ENCODE peak calls at places on chromosomes 13 and 19, in nine cellular contexts. One of them, this sample, is unnamed.

GRCh38 chr19:3720533-3720917 is 12.3 kb downstream of the TJP3 start:
- DNase-seq in neural crest cell: no peak
- DNase-seq in hypothalamus: no peak
- DNase-seq in activated CD4-positive, alpha-beta T cell treated with anti-CD3 and anti-CD28 coated beads, Interleukin-2, amount 10 ng/mL, durations not matched to agents 7 days and 5 days: no peak
- DNase-seq in psoas muscle: no peak
- DNase-seq in stomach: peak
- DNase-seq in nephron progenitor cell: peak
- DNase-seq in Calu3: peak
- DNase-seq in SK-N-DZ: no peak
- DNase-seq in this sample: no peak

GRCh38 chr19:3805859-3806258 is 19.7 kb upstream of the MATK start:
- DNase-seq in neural crest cell: no peak
- DNase-seq in hypothalamus: no peak
- DNase-seq in activated CD4-positive, alpha-beta T cell treated with anti-CD3 and anti-CD28 coated beads, Interleukin-2, amount 10 ng/mL, durations not matched to agents 7 days and 5 days: no peak
- DNase-seq in psoas muscle: no peak
- DNase-seq in stomach: no peak
- DNase-seq in nephron progenitor cell: no peak
- DNase-seq in Calu3: no peak
- DNase-seq in SK-N-DZ: no peak
- DNase-seq in this sample: no peak

GRCh38 chr13:49784886-49785570 is 7.5 kb downstream of the KPNA3 start:
- DNase-seq in neural crest cell: no peak
- DNase-seq in hypothalamus: no peak
- DNase-seq in activated CD4-positive, alpha-beta T cell treated with anti-CD3 and anti-CD28 coated beads, Interleukin-2, amount 10 ng/mL, durations not matched to agents 7 days and 5 days: no peak
- DNase-seq in psoas muscle: no peak
- DNase-seq in stomach: no peak
- DNase-seq in nephron progenitor cell: no peak
- DNase-seq in Calu3: no peak
- DNase-seq in SK-N-DZ: no peak
- DNase-seq in this sample: no peak

GRCh38 chr13:111216166-111216960 is 101.3 kb downstream of the ARHGEF7 start:
- DNase-seq in neural crest cell: no peak
- DNase-seq in hypothalamus: no peak
- DNase-seq in activated CD4-positive, alpha-beta T cell treated with anti-CD3 and anti-CD28 coated beads, Interleukin-2, amount 10 ng/mL, durations not matched to agents 7 days and 5 days: peak
- DNase-seq in psoas muscle: peak
- DNase-seq in stomach: peak
- DNase-seq in nephron progenitor cell: peak
- DNase-seq in Calu3: peak
- DNase-seq in SK-N-DZ: peak
- DNase-seq in this sample: no peak

GRCh38 chr19:55625004-55625326 is 599 bp upstream of the ZNF784 start:
- DNase-seq in neural crest cell: no peak
- DNase-seq in hypothalamus: no peak
- DNase-seq in activated CD4-positive, alpha-beta T cell treated with anti-CD3 and anti-CD28 coated beads, Interleukin-2, amount 10 ng/mL, durations not matched to agents 7 days and 5 days: no peak
- DNase-seq in psoas muscle: no peak
- DNase-seq in stomach: no peak
- DNase-seq in nephron progenitor cell: no peak
- DNase-seq in Calu3: no peak
- DNase-seq in SK-N-DZ: no peak
- DNase-seq in this sample: no peak

GRCh38 chr19:48806818-48807589 is 3.8 kb downstream of the BCAT2 start:
- DNase-seq in neural crest cell: no peak
- DNase-seq in hypothalamus: no peak
- DNase-seq in activated CD4-positive, alpha-beta T cell treated with anti-CD3 and anti-CD28 coated beads, Interleukin-2, amount 10 ng/mL, durations not matched to agents 7 days and 5 days: no peak
- DNase-seq in psoas muscle: peak
- DNase-seq in stomach: no peak
- DNase-seq in nephron progenitor cell: peak
- DNase-seq in Calu3: no peak
- DNase-seq in SK-N-DZ: peak
- DNase-seq in this sample: no peak

GRCh38 chr19:8163781-8164180 is 14.4 kb upstream of the FBN3 start:
- DNase-seq in neural crest cell: no peak
- DNase-seq in hypothalamus: no peak
- DNase-seq in activated CD4-positive, alpha-beta T cell treated with anti-CD3 and anti-CD28 coated beads, Interleukin-2, amount 10 ng/mL, durations not matched to agents 7 days and 5 days: no peak
- DNase-seq in psoas muscle: no peak
- DNase-seq in stomach: no peak
- DNase-seq in nephron progenitor cell: no peak
- DNase-seq in Calu3: no peak
- DNase-seq in SK-N-DZ: no peak
- DNase-seq in this sample: no peak

GRCh38 chr13:74136089-74136658 is 2.0 kb upstream of the KLF12 start:
- DNase-seq in neural crest cell: peak
- DNase-seq in hypothalamus: peak
- DNase-seq in activated CD4-positive, alpha-beta T cell treated with anti-CD3 and anti-CD28 coated beads, Interleukin-2, amount 10 ng/mL, durations not matched to agents 7 days and 5 days: peak
- DNase-seq in psoas muscle: peak
- DNase-seq in stomach: peak
- DNase-seq in nephron progenitor cell: peak
- DNase-seq in Calu3: no peak
- DNase-seq in SK-N-DZ: no peak
- DNase-seq in this sample: no peak

GRCh38 chr13:44685641-44686040 is 109.5 kb upstream of the TSC22D1 start:
- DNase-seq in neural crest cell: no peak
- DNase-seq in hypothalamus: no peak
- DNase-seq in activated CD4-positive, alpha-beta T cell treated with anti-CD3 and anti-CD28 coated beads, Interleukin-2, amount 10 ng/mL, durations not matched to agents 7 days and 5 days: no peak
- DNase-seq in psoas muscle: no peak
- DNase-seq in stomach: no peak
- DNase-seq in nephron progenitor cell: no peak
- DNase-seq in Calu3: no peak
- DNase-seq in SK-N-DZ: no peak
- DNase-seq in this sample: no peak

GRCh38 chr19:2607712-2608601 is 94.5 kb downstream of the GNG7 start:
- DNase-seq in neural crest cell: no peak
- DNase-seq in hypothalamus: no peak
- DNase-seq in activated CD4-positive, alpha-beta T cell treated with anti-CD3 and anti-CD28 coated beads, Interleukin-2, amount 10 ng/mL, durations not matched to agents 7 days and 5 days: peak
- DNase-seq in psoas muscle: no peak
- DNase-seq in stomach: no peak
- DNase-seq in nephron progenitor cell: no peak
- DNase-seq in Calu3: no peak
- DNase-seq in SK-N-DZ: no peak
- DNase-seq in this sample: no peak

GRCh38 chr13:110400786-110401533 is 93.9 kb downstream of the COL4A2 start:
- DNase-seq in neural crest cell: no peak
- DNase-seq in hypothalamus: no peak
- DNase-seq in activated CD4-positive, alpha-beta T cell treated with anti-CD3 and anti-CD28 coated beads, Interleukin-2, amount 10 ng/mL, durations not matched to agents 7 days and 5 days: no peak
- DNase-seq in psoas muscle: no peak
- DNase-seq in stomach: no peak
- DNase-seq in nephron progenitor cell: no peak
- DNase-seq in Calu3: no peak
- DNase-seq in SK-N-DZ: no peak
- DNase-seq in this sample: no peak

GRCh38 chr13:113655358-113656014 is 2.5 kb downstream of the ATP4B start:
- DNase-seq in neural crest cell: no peak
- DNase-seq in hypothalamus: no peak
- DNase-seq in activated CD4-positive, alpha-beta T cell treated with anti-CD3 and anti-CD28 coated beads, Interleukin-2, amount 10 ng/mL, durations not matched to agents 7 days and 5 days: no peak
- DNase-seq in psoas muscle: peak
- DNase-seq in stomach: peak
- DNase-seq in nephron progenitor cell: no peak
- DNase-seq in Calu3: no peak
- DNase-seq in SK-N-DZ: no peak
- DNase-seq in this sample: no peak

GRCh38 chr19:33772102-33772857 is 24.4 kb upstream of the KCTD15 start:
- DNase-seq in neural crest cell: no peak
- DNase-seq in hypothalamus: no peak
- DNase-seq in activated CD4-positive, alpha-beta T cell treated with anti-CD3 and anti-CD28 coated beads, Interleukin-2, amount 10 ng/mL, durations not matched to agents 7 days and 5 days: no peak
- DNase-seq in psoas muscle: no peak
- DNase-seq in stomach: no peak
- DNase-seq in nephron progenitor cell: no peak
- DNase-seq in Calu3: no peak
- DNase-seq in SK-N-DZ: no peak
- DNase-seq in this sample: no peak

GRCh38 chr13:44904982-44905381 is 84.3 kb downstream of the NUFIP1 start:
- DNase-seq in neural crest cell: no peak
- DNase-seq in hypothalamus: no peak
- DNase-seq in activated CD4-positive, alpha-beta T cell treated with anti-CD3 and anti-CD28 coated beads, Interleukin-2, amount 10 ng/mL, durations not matched to agents 7 days and 5 days: no peak
- DNase-seq in psoas muscle: peak
- DNase-seq in stomach: peak
- DNase-seq in nephron progenitor cell: no peak
- DNase-seq in Calu3: no peak
- DNase-seq in SK-N-DZ: no peak
- DNase-seq in this sample: no peak

GRCh38 chr19:11191273-11191755 is 6.0 kb downstream of the KANK2 start:
- DNase-seq in neural crest cell: no peak
- DNase-seq in hypothalamus: no peak
- DNase-seq in activated CD4-positive, alpha-beta T cell treated with anti-CD3 and anti-CD28 coated beads, Interleukin-2, amount 10 ng/mL, durations not matched to agents 7 days and 5 days: no peak
- DNase-seq in psoas muscle: peak
- DNase-seq in stomach: peak
- DNase-seq in nephron progenitor cell: no peak
- DNase-seq in Calu3: no peak
- DNase-seq in SK-N-DZ: no peak
- DNase-seq in this sample: no peak

GRCh38 chr13:41064493-41064892 is 3.2 kb downstream of the WBP4 start:
- DNase-seq in neural crest cell: no peak
- DNase-seq in hypothalamus: no peak
- DNase-seq in activated CD4-positive, alpha-beta T cell treated with anti-CD3 and anti-CD28 coated beads, Interleukin-2, amount 10 ng/mL, durations not matched to agents 7 days and 5 days: no peak
- DNase-seq in psoas muscle: no peak
- DNase-seq in stomach: no peak
- DNase-seq in nephron progenitor cell: no peak
- DNase-seq in Calu3: no peak
- DNase-seq in SK-N-DZ: no peak
- DNase-seq in this sample: no peak

GRCh38 chr19:47124937-47125668 is 5.5 kb upstream of the SAE1 start:
- DNase-seq in neural crest cell: peak
- DNase-seq in hypothalamus: no peak
- DNase-seq in activated CD4-positive, alpha-beta T cell treated with anti-CD3 and anti-CD28 coated beads, Interleukin-2, amount 10 ng/mL, durations not matched to agents 7 days and 5 days: no peak
- DNase-seq in psoas muscle: no peak
- DNase-seq in stomach: no peak
- DNase-seq in nephron progenitor cell: no peak
- DNase-seq in Calu3: peak
- DNase-seq in SK-N-DZ: peak
- DNase-seq in this sample: no peak

GRCh38 chr13:32017449-32017848 is 14.1 kb upstream of the FRY start:
- DNase-seq in neural crest cell: no peak
- DNase-seq in hypothalamus: no peak
- DNase-seq in activated CD4-positive, alpha-beta T cell treated with anti-CD3 and anti-CD28 coated beads, Interleukin-2, amount 10 ng/mL, durations not matched to agents 7 days and 5 days: no peak
- DNase-seq in psoas muscle: no peak
- DNase-seq in stomach: no peak
- DNase-seq in nephron progenitor cell: no peak
- DNase-seq in Calu3: no peak
- DNase-seq in SK-N-DZ: no peak
- DNase-seq in this sample: no peak

GRCh38 chr13:20721454-20722357 is 18.2 kb downstream of the IL17D start:
- DNase-seq in neural crest cell: no peak
- DNase-seq in hypothalamus: no peak
- DNase-seq in activated CD4-positive, alpha-beta T cell treated with anti-CD3 and anti-CD28 coated beads, Interleukin-2, amount 10 ng/mL, durations not matched to agents 7 days and 5 days: no peak
- DNase-seq in psoas muscle: peak
- DNase-seq in stomach: peak
- DNase-seq in nephron progenitor cell: peak
- DNase-seq in Calu3: peak
- DNase-seq in SK-N-DZ: no peak
- DNase-seq in this sample: no peak

GRCh38 chr19:17109962-17110598 is 34.5 kb downstream of the MYO9B start:
- DNase-seq in neural crest cell: no peak
- DNase-seq in hypothalamus: peak
- DNase-seq in activated CD4-positive, alpha-beta T cell treated with anti-CD3 and anti-CD28 coated beads, Interleukin-2, amount 10 ng/mL, durations not matched to agents 7 days and 5 days: no peak
- DNase-seq in psoas muscle: peak
- DNase-seq in stomach: peak
- DNase-seq in nephron progenitor cell: no peak
- DNase-seq in Calu3: no peak
- DNase-seq in SK-N-DZ: no peak
- DNase-seq in this sample: no peak

This sample was measured in NT2/D1.